ENCODE peak calls at places on chromosomes 13 and 19, in six cellular contexts. U, S, N, A, R and D are unnamed samples.

GRCh38 chr19:7868671-7869452 is 5.3 kb downstream of the PRR36 start:
- DNase-seq in U (peak; percentile 75), S (peak; percentile 78), N (peak; percentile 91), A (peak; percentile 54), R (peak; percentile 86), D (peak; percentile 77)

GRCh38 chr13:19759669-19760068 is 23.1 kb downstream of the PSPC1 start:
- DNase-seq in U (no peak), S (no peak), N (no peak), A (no peak), R (no peak), D (no peak)

GRCh38 chr19:45090034-45090433 is 2.9 kb upstream of the PPP1R37 start:
- DNase-seq in U (no peak), S (no peak), N (no peak), A (no peak), R (no peak), D (no peak)

GRCh38 chr13:42354246-42355117 is 82.5 kb downstream of the AKAP11 start:
- DNase-seq in U (no peak), S (no peak), N (peak; percentile 52), A (no peak), R (peak; percentile 46), D (no peak)

GRCh38 chr19:29268721-29269483 is 56.0 kb upstream of the UQCRFS1 start:
- DNase-seq in U (no peak), S (peak; percentile 36), N (no peak), A (no peak), R (no peak), D (no peak)

GRCh38 chr13:33235078-33235477 is 50.5 kb downstream of the STARD13 start:
- DNase-seq in U (no peak), S (no peak), N (no peak), A (no peak), R (no peak), D (no peak)

GRCh38 chr13:27535546-27535945 is 84.8 kb downstream of the LNX2 start:
- DNase-seq in U (no peak), S (no peak), N (no peak), A (no peak), R (no peak), D (no peak)

GRCh38 chr13:25180450-25180794 is 8.3 kb upstream of the AMER2 start:
- DNase-seq in U (no peak), S (no peak), N (no peak), A (no peak), R (no peak), D (no peak)

GRCh38 chr19:19010551-19010950 is 22.8 kb downstream of the SUGP2 start:
- DNase-seq in U (no peak), S (no peak), N (no peak), A (no peak), R (no peak), D (no peak)

GRCh38 chr13:30751183-30751933 is 16.0 kb downstream of the ALOX5AP start:
- DNase-seq in U (no peak), S (no peak), N (no peak), A (no peak), R (no peak), D (no peak)

GRCh38 chr13:75395056-75395455 is 86.9 kb downstream of the TBC1D4 start:
- DNase-seq in U (no peak), S (no peak), N (no peak), A (no peak), R (no peak), D (peak; percentile 34)

GRCh38 chr13:29594310-29594709 is 1.2 kb downstream of the SLC7A1 start:
- DNase-seq in U (peak; percentile 45), S (no peak), N (peak; percentile 52), A (no peak), R (peak; percentile 40), D (no peak)

GRCh38 chr19:31070126-31070525 is 279.1 kb downstream of the TSHZ3 start:
- DNase-seq in U (no peak), S (no peak), N (no peak), A (no peak), R (no peak), D (no peak)

GRCh38 chr19:2049741-2050348 is 1.2 kb downstream of the MKNK2 start:
- DNase-seq in U (peak; percentile 80), S (peak; percentile 86), N (peak; percentile 60), A (peak; percentile 73), R (peak; percentile 59), D (peak; percentile 88)

GRCh38 chr13:28329395-28330158 is 165.4 kb downstream of the FLT1 start:
- DNase-seq in U (peak; percentile 48), S (no peak), N (peak; percentile 10), A (no peak), R (no peak), D (no peak)

GRCh38 chr13:95267662-95268369 is 33.4 kb downstream of the ABCC4 start:
- DNase-seq in U (no peak), S (no peak), N (no peak), A (no peak), R (no peak), D (no peak)

GRCh38 chr13:77184455-77184854 is 142.4 kb downstream of the MYCBP2 start:
- DNase-seq in U (no peak), S (no peak), N (no peak), A (no peak), R (no peak), D (no peak)

GRCh38 chr19:31718898-31719297 is 369.7 kb upstream of the TSHZ3 start:
- DNase-seq in U (no peak), S (no peak), N (no peak), A (no peak), R (no peak), D (no peak)

GRCh38 chr13:28650284-28650683 is 8.6 kb upstream of the POMP start:
- DNase-seq in U (no peak), S (no peak), N (no peak), A (no peak), R (no peak), D (no peak)

GRCh38 chr13:40402931-40403412 is 263.5 kb downstream of the FOXO1 start:
- DNase-seq in U (peak; percentile 34), S (no peak), N (no peak), A (no peak), R (no peak), D (peak; percentile 14)

GRCh38 chr13:95191821-95192220 is 109.4 kb downstream of the ABCC4 start:
- DNase-seq in U (peak; percentile 77), S (peak; percentile 84), N (peak; percentile 89), A (peak; percentile 73), R (peak; percentile 69), D (peak; percentile 91)

GRCh38 chr19:19214892-19215291 is 3.1 kb downstream of the NCAN start:
- DNase-seq in U (peak; percentile 51), S (no peak), N (peak; percentile 87), A (no peak), R (peak; percentile 37), D (peak; percentile 55)

GRCh38 chr19:39053276-39054090 is 21.1 kb upstream of the FBXO27 start:
- DNase-seq in U (no peak), S (no peak), N (no peak), A (peak; percentile 3), R (no peak), D (peak; percentile 70)

GRCh38 chr13:19680751-19681150 is 47.3 kb downstream of the MPHOSPH8 start:
- DNase-seq in U (no peak), S (no peak), N (no peak), A (no peak), R (no peak), D (no peak)